ENCODE peak calls at places on chromosomes 16 and 17, in four cellular contexts. R is stimulated activated CD8-positive, alpha-beta memory T cell treated with anti-CD3 and anti-CD28 coated beads, Interleukin-12 subunit alpha, Interleukin-12 subunit beta, amount 100 ng/mL, for 4 hours; D is CD8-positive, alpha-beta T cell; P is ovary. V is an unnamed sample.

GRCh38 chr17:57084802-57085447 is at the start of gene AKAP1:
- DNase-seq in R (peak), D (peak), P (peak), V (peak)

GRCh38 chr17:62629556-62630364 is 2.3 kb downstream of the MRC2 start:
- DNase-seq in R (no peak), D (no peak), P (no peak), V (no peak)

GRCh38 chr17:75078097-75079022 is 9.4 kb upstream of the SLC16A5 start:
- DNase-seq in R (no peak), D (no peak), P (no peak), V (no peak)

GRCh38 chr17:17484451-17484899 is 7.7 kb downstream of the MED9 start:
- DNase-seq in R (no peak), D (no peak), P (no peak), V (no peak)

GRCh38 chr16:22053921-22054341 is 38.4 kb upstream of the VWA3A start:
- DNase-seq in R (no peak), D (no peak), P (no peak), V (no peak)

GRCh38 chr17:17792551-17793377 is 44.0 kb downstream of the SREBF1 start:
- DNase-seq in R (no peak), D (peak), P (peak), V (no peak)

GRCh38 chr17:2053380-2054261 is 1.3 kb upstream of the HIC1 start:
- DNase-seq in R (peak), D (peak), P (peak), V (peak)

GRCh38 chr16:56848056-56848936 is 16.7 kb upstream of the SLC12A3 start:
- DNase-seq in R (no peak), D (no peak), P (peak), V (no peak)

GRCh38 chr16:68993421-68993820 is 112.0 kb upstream of the HAS3 start:
- DNase-seq in R (no peak), D (no peak), P (no peak), V (no peak)

GRCh38 chr17:7167832-7168231 is 11.3 kb downstream of the ASGR1 start:
- DNase-seq in R (no peak), D (no peak), P (no peak), V (no peak)